ENCODE peak calls at places on chromosomes 4 and X, in six cellular contexts. J is psoas muscle, F is stomach, T is tibial artery, Q is heart right ventricle, A is GM23248. W is an unnamed sample.

GRCh38 chr4:114599231-114600065 is 841 bp downstream of the UGT8 start:
- DNase-seq in J (no peak), F (peak), T (no peak), Q (no peak), A (peak), W (no peak)

GRCh38 chrX:101460669-101461068 is 24.6 kb upstream of the ARMCX4 start:
- DNase-seq in J (no peak), F (no peak), T (no peak), Q (no peak), A (peak), W (no peak)

GRCh38 chr4:133823177-133823576 is 378.4 kb downstream of the PABPC4L start:
- DNase-seq in J (no peak), F (no peak), T (no peak), Q (no peak), A (no peak), W (no peak)

GRCh38 chrX:3939967-3940610 is 226.6 kb upstream of the PRKX start:
- DNase-seq in J (no peak), F (no peak), T (no peak), Q (no peak), A (peak), W (no peak)

GRCh38 chrX:18146954-18147353 is 73.7 kb downstream of the BEND2 start:
- DNase-seq in J (no peak), F (no peak), T (no peak), Q (no peak), A (peak), W (no peak)

GRCh38 chrX:138485224-138485623 is 226.3 kb downstream of the FGF13 start:
- DNase-seq in J (no peak), F (no peak), T (no peak), Q (no peak), A (no peak), W (no peak)

GRCh38 chrX:110317079-110317819 is 636 bp downstream of the AMMECR1 start:
- DNase-seq in J (peak), F (peak), T (peak), Q (peak), A (peak), W (peak)

GRCh38 chrX:7059214-7059838 is 88.2 kb upstream of the STS start:
- DNase-seq in J (no peak), F (no peak), T (no peak), Q (no peak), A (no peak), W (no peak)

GRCh38 chr4:148951346-148951745 is 509.1 kb upstream of the NR3C2 start:
- DNase-seq in J (no peak), F (no peak), T (no peak), Q (no peak), A (no peak), W (no peak)

GRCh38 chr4:74944354-74944793 is 11.5 kb downstream of the PARM1 start:
- DNase-seq in J (no peak), F (peak), T (no peak), Q (no peak), A (no peak), W (no peak)

GRCh38 chr4:18767921-18768320 is 746.4 kb upstream of the LCORL start:
- DNase-seq in J (no peak), F (no peak), T (no peak), Q (no peak), A (no peak), W (no peak)

GRCh38 chr4:17366496-17366895 is 145.4 kb downstream of the QDPR start:
- DNase-seq in J (no peak), F (no peak), T (no peak), Q (peak), A (peak), W (peak)

GRCh38 chrX:40012039-40012799 is 85.5 kb downstream of the BCOR start:
- DNase-seq in J (peak), F (peak), T (peak), Q (peak), A (peak), W (peak)

GRCh38 chr4:26779674-26780073 is 81.0 kb upstream of the STIM2 start:
- DNase-seq in J (no peak), F (no peak), T (no peak), Q (no peak), A (peak), W (peak)

GRCh38 chr4:126097155-126097554 is 782.4 kb downstream of the FAT4 start:
- DNase-seq in J (no peak), F (no peak), T (no peak), Q (no peak), A (no peak), W (no peak)

GRCh38 chr4:7645158-7645557 is 210.4 kb upstream of the PSAPL1 start:
- DNase-seq in J (no peak), F (no peak), T (no peak), Q (no peak), A (no peak), W (no peak)

GRCh38 chrX:119636419-119636818 is 30.2 kb upstream of the NKRF start:
- DNase-seq in J (no peak), F (no peak), T (no peak), Q (no peak), A (no peak), W (no peak)

GRCh38 chr4:139642364-139642763 is 23.3 kb upstream of the MGST2 start:
- DNase-seq in J (no peak), F (no peak), T (no peak), Q (no peak), A (peak), W (no peak)

GRCh38 chr4:164138521-164138920 is 615.4 kb upstream of the SMIM31 start:
- DNase-seq in J (no peak), F (no peak), T (no peak), Q (no peak), A (no peak), W (no peak)

GRCh38 chrX:9188117-9188516 is 154.2 kb upstream of the FAM9B start:
- DNase-seq in J (no peak), F (no peak), T (no peak), Q (no peak), A (no peak), W (no peak)

GRCh38 chr4:157246959-157247358 is 26.4 kb downstream of the GRIA2 start:
- DNase-seq in J (peak), F (no peak), T (no peak), Q (no peak), A (no peak), W (no peak)

GRCh38 chr4:186726440-186727148 is 2.9 kb upstream of the FAT1 start:
- DNase-seq in J (peak), F (peak), T (peak), Q (peak), A (peak), W (peak)

GRCh38 chr4:26557164-26557563 is 26.7 kb upstream of the TBC1D19 start:
- DNase-seq in J (no peak), F (no peak), T (no peak), Q (no peak), A (peak), W (no peak)

GRCh38 chrX:39627257-39627656 is 470.5 kb downstream of the BCOR start:
- DNase-seq in J (no peak), F (peak), T (no peak), Q (no peak), A (no peak), W (peak)

GRCh38 chr4:166941629-166942028 is 292.7 kb downstream of the SPOCK3 start:
- DNase-seq in J (no peak), F (no peak), T (no peak), Q (no peak), A (no peak), W (no peak)

GRCh38 chr4:10620935-10621488 is 63.6 kb downstream of the CLNK start:
- DNase-seq in J (no peak), F (no peak), T (no peak), Q (no peak), A (no peak), W (no peak)

GRCh38 chr4:100008048-100008447 is 58.0 kb upstream of the H2AZ1 start:
- DNase-seq in J (no peak), F (no peak), T (no peak), Q (no peak), A (peak), W (no peak)

GRCh38 chr4:37687175-37687525 is 974 bp upstream of the RELL1 start:
- DNase-seq in J (no peak), F (no peak), T (no peak), Q (no peak), A (no peak), W (no peak)

GRCh38 chr4:76055005-76055404 is 19.1 kb upstream of the CXCL11 start:
- DNase-seq in J (no peak), F (no peak), T (no peak), Q (no peak), A (no peak), W (no peak)

GRCh38 chr4:94976371-94977011 is 218.7 kb downstream of the BMPR1B start:
- DNase-seq in J (no peak), F (no peak), T (no peak), Q (no peak), A (peak), W (no peak)

GRCh38 chrX:33065415-33065814 is 145.9 kb downstream of the DMD start:
- DNase-seq in J (no peak), F (no peak), T (no peak), Q (no peak), A (no peak), W (no peak)

GRCh38 chrX:17692709-17693346 is 44.5 kb upstream of the SCML1 start:
- DNase-seq in J (peak), F (no peak), T (no peak), Q (no peak), A (peak), W (no peak)

GRCh38 chr4:10727140-10727880 is 42.7 kb upstream of the CLNK start:
- DNase-seq in J (no peak), F (no peak), T (no peak), Q (no peak), A (no peak), W (no peak)

GRCh38 chr4:156109943-156110925 is 156.6 kb upstream of the CTSO start:
- DNase-seq in J (no peak), F (no peak), T (no peak), Q (no peak), A (peak), W (no peak)

GRCh38 chr4:167424338-167425256 is 190.3 kb upstream of the SPOCK3 start:
- DNase-seq in J (no peak), F (no peak), T (no peak), Q (no peak), A (no peak), W (no peak)

GRCh38 chr4:168631241-168632151 is 134.6 kb downstream of the PALLD start:
- DNase-seq in J (peak), F (peak), T (peak), Q (peak), A (peak), W (peak)

GRCh38 chr4:168633071-168633470 is 136.2 kb downstream of the PALLD start:
- DNase-seq in J (no peak), F (no peak), T (no peak), Q (no peak), A (no peak), W (no peak)

GRCh38 chr4:168634276-168634802 is 137.5 kb downstream of the PALLD start:
- DNase-seq in J (no peak), F (no peak), T (no peak), Q (no peak), A (peak), W (no peak)

GRCh38 chr4:168632246-168632832 is 135.5 kb downstream of the PALLD start:
- DNase-seq in J (no peak), F (no peak), T (no peak), Q (no peak), A (peak), W (no peak)

DNA sequence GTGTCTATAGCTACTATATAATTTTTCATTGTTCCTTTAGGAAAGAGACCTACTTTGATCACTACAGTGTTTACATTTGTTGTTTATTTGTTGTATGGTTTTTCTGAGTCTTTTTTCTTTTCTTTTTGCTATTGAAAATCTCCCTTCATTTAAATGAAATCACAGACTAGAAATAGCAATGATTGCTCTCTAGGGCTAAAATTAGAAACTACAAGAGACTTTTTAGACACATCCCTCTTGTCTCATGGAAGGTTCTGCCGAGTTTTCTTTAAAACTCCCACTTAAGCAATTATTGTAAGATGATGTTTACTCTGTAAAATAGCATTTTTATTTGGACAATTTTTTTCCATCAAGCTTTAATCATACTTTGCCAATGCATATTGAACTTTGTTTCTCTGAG is 136.6 kb downstream of the PALLD start:
- DNase-seq in J (no peak), F (no peak), T (no peak), Q (no peak), A (no peak), W (no peak)
- H3K27ac ChIP-seq in J (peak), F (no peak), T (peak), Q (peak), A (no peak), W (no peak)

DNA sequence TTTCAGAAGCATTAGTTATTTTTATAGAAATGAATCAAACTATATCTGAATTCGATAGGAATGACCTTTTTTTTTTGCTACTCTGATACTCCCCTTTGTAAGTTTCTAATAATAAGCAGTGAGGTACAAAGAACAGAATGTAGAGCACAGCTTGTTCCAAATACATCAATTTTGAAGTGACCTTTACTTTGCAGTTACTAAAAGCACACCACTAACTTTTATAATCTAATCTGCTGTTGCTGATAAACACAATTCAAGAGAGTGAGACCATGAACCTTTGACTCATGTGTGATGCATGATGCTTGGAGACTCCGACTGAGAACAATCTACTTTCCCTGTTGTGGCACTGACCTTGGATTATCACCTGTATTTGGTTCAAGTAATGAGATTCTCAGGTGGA is 91.5 kb upstream of the GNPDA2 start:
- DNase-seq in J (no peak), F (no peak), T (no peak), Q (no peak), A (no peak), W (no peak)
- H3K27ac ChIP-seq in J (no peak), F (no peak), T (no peak), Q (peak), A (no peak), W (peak)

GRCh38 chrX:107777536-107777832 is at the start of gene NCBP2L:
- DNase-seq in J (no peak), F (no peak), T (no peak), Q (no peak), A (no peak), W (no peak)
- H3K27ac ChIP-seq in J (peak), F (peak), T (peak), Q (peak), A (no peak), W (no peak)

GRCh38 chr4:86593726-86594558 is at the start of gene PTPN13:
- DNase-seq in J (peak), F (peak), T (peak), Q (peak), A (peak), W (peak)

GRCh38 chr4:86596802-86597201 is 2.7 kb downstream of the PTPN13 start:
- DNase-seq in J (no peak), F (no peak), T (no peak), Q (no peak), A (peak), W (no peak)

GRCh38 chr4:86595426-86595805 is 1.3 kb downstream of the PTPN13 start:
- DNase-seq in J (no peak), F (no peak), T (no peak), Q (no peak), A (peak), W (no peak)

GRCh38 chr4:86592553-86593249 is 1.4 kb upstream of the PTPN13 start:
- DNase-seq in J (no peak), F (no peak), T (no peak), Q (no peak), A (peak), W (no peak)

DNA sequence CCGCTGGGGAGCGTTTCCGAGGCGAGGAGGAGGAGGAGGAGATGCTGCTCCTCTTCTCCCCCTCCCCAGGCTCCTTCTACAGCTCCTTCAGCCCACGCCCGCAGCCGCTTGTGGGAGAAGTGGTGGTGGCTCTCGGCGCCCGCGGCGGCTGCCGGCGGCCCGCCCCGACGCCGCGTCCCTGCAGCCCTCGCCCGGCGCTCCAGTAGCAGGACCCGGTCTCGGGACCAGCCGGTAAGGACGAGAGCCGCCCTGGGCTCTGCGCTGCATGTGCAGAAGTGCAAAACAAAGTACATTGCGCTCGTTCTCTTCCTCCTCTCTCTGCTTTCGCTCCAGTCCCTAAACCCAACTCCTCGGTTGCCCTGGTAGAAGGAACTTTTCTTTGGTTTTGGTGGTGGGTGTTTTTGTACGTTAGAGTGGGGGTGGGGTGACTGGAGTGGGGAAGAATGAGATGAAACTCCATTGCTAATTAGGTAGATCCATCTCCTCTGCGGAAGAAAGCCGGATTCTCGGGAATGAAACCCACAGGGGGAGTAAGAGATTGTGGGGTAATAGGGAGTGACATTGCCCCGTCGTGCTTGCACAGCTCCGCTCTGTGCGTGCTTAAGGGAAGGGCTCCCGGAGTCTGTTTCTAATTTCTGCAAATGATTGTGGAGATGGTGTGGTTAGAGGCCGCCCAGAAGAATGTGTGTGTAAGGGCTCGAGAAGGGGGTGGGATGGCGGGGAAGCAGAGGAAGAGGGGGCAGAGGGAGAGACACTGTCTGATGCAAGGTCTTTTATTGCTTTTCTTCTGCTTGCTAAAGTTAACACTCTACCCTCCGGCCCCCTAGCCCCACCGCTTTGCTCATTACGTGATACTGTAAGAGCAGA is 677 bp downstream of the PTPN13 start:
- DNase-seq in J (peak), F (peak), T (peak), Q (peak), A (peak), W (peak)
- H3K27ac ChIP-seq in J (peak), F (peak), T (peak), Q (peak), A (peak), W (peak)

DNA sequence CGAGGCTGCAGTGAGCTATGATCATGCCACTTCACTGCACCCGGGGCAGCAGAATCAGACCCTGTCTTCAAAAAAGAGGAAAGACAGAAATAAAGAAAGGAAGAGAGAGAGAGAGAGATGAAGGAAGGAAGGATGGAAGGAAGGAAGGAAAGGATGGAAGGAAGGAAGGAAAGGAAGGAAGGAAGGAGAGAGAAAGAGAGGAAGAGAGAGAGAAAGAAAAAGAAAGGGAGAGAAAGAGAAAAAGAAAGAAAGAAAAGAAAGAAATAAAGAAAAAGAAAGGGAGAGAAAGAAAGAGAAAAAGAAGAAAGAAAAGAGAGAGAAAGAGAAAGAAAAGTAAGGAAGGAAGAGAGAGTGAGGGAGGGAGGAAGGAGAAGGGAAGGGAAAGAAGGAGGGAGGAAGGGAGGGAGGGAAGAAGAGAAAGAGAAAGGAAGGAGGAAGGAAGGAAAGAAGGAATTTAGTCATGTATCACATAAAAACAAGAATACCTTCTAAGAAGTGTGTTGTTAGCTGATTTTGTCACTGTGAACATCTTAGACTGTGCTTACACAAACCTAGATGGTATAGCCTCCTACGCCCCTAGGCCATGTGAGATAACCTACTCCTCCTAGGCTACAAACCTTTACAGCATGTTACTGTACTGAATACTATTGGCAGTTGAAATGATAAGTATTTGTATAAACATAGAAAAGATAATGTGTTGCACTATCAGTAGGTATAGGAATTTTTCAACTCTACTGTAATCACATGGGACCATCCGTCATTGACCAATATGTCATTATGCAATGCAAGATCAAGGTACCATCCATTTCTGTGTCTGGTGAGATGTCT is 17.4 kb upstream of the AFF1 start:
- DNase-seq in J (no peak), F (no peak), T (no peak), Q (no peak), A (no peak), W (no peak)
- H3K27ac ChIP-seq in J (no peak), F (no peak), T (no peak), Q (no peak), A (no peak), W (no peak)

GRCh38 chrX:129961180-129962083 is 21.0 kb upstream of the BCORL1 start:
- DNase-seq in J (peak), F (peak), T (no peak), Q (peak), A (peak), W (peak)
- H3K27ac ChIP-seq in J (no peak), F (peak), T (no peak), Q (no peak), A (no peak), W (no peak)

GRCh38 chr4:89753601-89754066 is 83.3 kb downstream of the SNCA start:
- DNase-seq in J (no peak), F (no peak), T (no peak), Q (no peak), A (peak), W (no peak)

GRCh38 chr4:89755210-89755609 is 81.8 kb downstream of the SNCA start:
- DNase-seq in J (no peak), F (no peak), T (no peak), Q (no peak), A (peak), W (no peak)

GRCh38 chr4:89757154-89757723 is 79.7 kb downstream of the SNCA start:
- DNase-seq in J (no peak), F (no peak), T (no peak), Q (no peak), A (no peak), W (no peak)

GRCh38 chr4:89752932-89753598 is 83.9 kb downstream of the SNCA start:
- DNase-seq in J (no peak), F (no peak), T (no peak), Q (no peak), A (peak), W (no peak)

GRCh38 chr4:89754531-89754930 is 82.4 kb downstream of the SNCA start:
- DNase-seq in J (no peak), F (no peak), T (no peak), Q (no peak), A (peak), W (no peak)
- H3K27ac ChIP-seq in J (no peak), F (no peak), T (no peak), Q (no peak), A (no peak), W (no peak)